ENCODE peak calls at places on chromosomes 12 and 14, in seven cellular contexts. X is pancreas, V is Caco-2, K is GM13977, A is endothelial cell, M is endodermal cell, B is epithelial cell of proximal tubule. D is an unnamed sample.

GRCh38 chr14:49512571-49512970 is 73.6 kb downstream of the RPS29 start:
- DNase-seq in K (no peak), B (no peak), V (no peak), X (no peak), M (no peak), A (no peak), D (no peak)

GRCh38 chr14:102516531-102517411 is 7.2 kb upstream of the ANKRD9 start:
- DNase-seq in V (peak), B (no peak), X (peak), A (peak), K (peak), M (peak), D (peak)

GRCh38 chr12:131119936-131120335 is 166.2 kb downstream of the ADGRD1 start:
- DNase-seq in B (no peak), K (no peak), M (peak), X (no peak), A (no peak), V (no peak), D (no peak)

GRCh38 chr14:104935026-104935650 is 10.5 kb downstream of the PLD4 start:
- DNase-seq in M (no peak), A (no peak), K (no peak), V (no peak), B (no peak), X (no peak), D (peak)

GRCh38 chr12:67048371-67048770 is 220.8 kb upstream of the CAND1 start:
- DNase-seq in V (no peak), X (no peak), M (no peak), B (no peak), A (no peak), K (no peak), D (no peak)

GRCh38 chr12:12376636-12377448 is 20.0 kb downstream of the BORCS5 start:
- DNase-seq in B (peak), A (no peak), X (no peak), K (peak), M (no peak), V (peak), D (peak)

GRCh38 chr14:102594514-102595175 is 2.2 kb downstream of the RCOR1 start:
- DNase-seq in M (peak), B (no peak), X (peak), K (peak), A (peak), V (peak), D (peak)

GRCh38 chr12:7110661-7111060 is 1.6 kb upstream of the C1RL start:
- DNase-seq in V (no peak), M (no peak), A (no peak), B (no peak), X (no peak), K (no peak), D (no peak)

GRCh38 chr12:63319386-63319785 is 168.4 kb upstream of the AVPR1A start:
- DNase-seq in K (no peak), A (no peak), M (peak), X (no peak), V (peak), B (no peak), D (no peak)

GRCh38 chr14:54435500-54435981 is 5.6 kb downstream of the CNIH1 start:
- DNase-seq in K (peak), X (no peak), A (no peak), V (no peak), B (no peak), M (no peak), D (peak)

GRCh38 chr12:64181504-64182291 is 40.4 kb downstream of the KICS2 start:
- DNase-seq in B (peak), M (peak), A (peak), K (no peak), V (peak), X (peak), D (no peak)

GRCh38 chr12:113173081-113173698 is 12.1 kb downstream of the DDX54 start:
- DNase-seq in K (peak), V (no peak), A (no peak), X (no peak), B (no peak), M (no peak), D (peak)

GRCh38 chr12:75315518-75315917 is 14.6 kb downstream of the CAPS2 start:
- DNase-seq in M (no peak), K (no peak), V (no peak), A (no peak), B (peak), X (no peak), D (no peak)

GRCh38 chr12:82609234-82609914 is 77.3 kb upstream of the TMTC2 start:
- DNase-seq in X (no peak), A (no peak), V (no peak), K (no peak), B (no peak), M (no peak), D (no peak)

GRCh38 chr14:103519837-103520212 is 2.8 kb downstream of the CKB start:
- DNase-seq in K (no peak), X (no peak), V (no peak), A (no peak), M (no peak), B (no peak), D (no peak)

GRCh38 chr12:14771651-14772137 is 31.6 kb downstream of the WBP11 start:
- DNase-seq in V (no peak), A (peak), B (no peak), M (peak), K (peak), X (no peak), D (peak)

GRCh38 chr14:77980475-77981321 is 180.8 kb downstream of the ADCK1 start:
- DNase-seq in M (peak), X (peak), A (peak), K (no peak), V (peak), B (no peak), D (no peak)

GRCh38 chr14:71705460-71705859 is 226.8 kb upstream of the RGS6 start:
- DNase-seq in X (no peak), K (no peak), M (no peak), V (no peak), B (no peak), A (no peak), D (no peak)

GRCh38 chr14:99234982-99235491 is 37.0 kb downstream of the BCL11B start:
- DNase-seq in M (peak), X (no peak), B (no peak), A (peak), V (no peak), K (no peak), D (no peak)

GRCh38 chr12:96063046-96063445 is 27.7 kb upstream of the LTA4H start:
- DNase-seq in V (no peak), B (no peak), M (no peak), X (no peak), A (no peak), K (no peak), D (no peak)

GRCh38 chr14:26163761-26164160 is 434.1 kb downstream of the NOVA1 start:
- DNase-seq in K (no peak), V (peak), A (peak), B (no peak), X (no peak), M (peak), D (no peak)

GRCh38 chr14:95327558-95328374 is 8.1 kb upstream of the CLMN start:
- DNase-seq in X (no peak), V (no peak), B (no peak), A (no peak), M (no peak), K (peak), D (peak)

GRCh38 chr12:65741662-65742480 is 82.4 kb upstream of the HMGA2 start:
- DNase-seq in X (peak), V (peak), M (peak), B (no peak), K (peak), A (peak), D (peak)

GRCh38 chr12:66279127-66279712 is 23.1 kb upstream of the HELB start:
- DNase-seq in A (peak), V (peak), K (no peak), M (peak), X (no peak), B (no peak), D (no peak)

GRCh38 chr14:93655078-93655750 is 133.1 kb downstream of the PRIMA1 start:
- DNase-seq in B (peak), A (peak), V (peak), M (peak), X (no peak), K (peak), D (peak)

GRCh38 chr14:103728721-103729120 is 13.1 kb downstream of the ZFYVE21 start:
- DNase-seq in K (no peak), B (no peak), A (no peak), M (no peak), X (no peak), V (no peak), D (no peak)

GRCh38 chr12:105948331-105948730 is 190.4 kb downstream of the NUAK1 start:
- DNase-seq in A (no peak), M (no peak), X (no peak), K (no peak), V (no peak), B (no peak), D (no peak)

GRCh38 chr12:80593766-80594165 is 113.7 kb upstream of the MYF6 start:
- DNase-seq in B (no peak), M (no peak), A (no peak), K (no peak), X (no peak), V (no peak), D (no peak)

GRCh38 chr14:23725528-23725927 is 89.4 kb downstream of the DHRS2 start:
- DNase-seq in B (no peak), X (no peak), A (no peak), K (no peak), V (no peak), M (no peak), D (no peak)

GRCh38 chr14:23725980-23726746 is 90.0 kb downstream of the DHRS2 start:
- DNase-seq in M (no peak), A (no peak), K (no peak), X (no peak), V (no peak), B (no peak), D (no peak)

GRCh38 chr14:23729720-23730387 is 93.7 kb downstream of the DHRS2 start:
- DNase-seq in V (peak), K (no peak), X (no peak), B (no peak), M (peak), A (no peak), D (no peak)

GRCh38 chr14:23728791-23729190 is 92.6 kb downstream of the DHRS2 start:
- DNase-seq in B (no peak), A (no peak), K (no peak), V (no peak), X (no peak), M (no peak), D (no peak)

GRCh38 chr14:23727566-23728335 is 91.6 kb downstream of the DHRS2 start:
- DNase-seq in K (peak), M (peak), V (peak), X (no peak), B (peak), A (no peak), D (peak)
- TF ChIP-seq CTCF in K (peak), M (peak), V (peak), X (no peak), B (peak), A (peak), D (no peak)

DNA sequence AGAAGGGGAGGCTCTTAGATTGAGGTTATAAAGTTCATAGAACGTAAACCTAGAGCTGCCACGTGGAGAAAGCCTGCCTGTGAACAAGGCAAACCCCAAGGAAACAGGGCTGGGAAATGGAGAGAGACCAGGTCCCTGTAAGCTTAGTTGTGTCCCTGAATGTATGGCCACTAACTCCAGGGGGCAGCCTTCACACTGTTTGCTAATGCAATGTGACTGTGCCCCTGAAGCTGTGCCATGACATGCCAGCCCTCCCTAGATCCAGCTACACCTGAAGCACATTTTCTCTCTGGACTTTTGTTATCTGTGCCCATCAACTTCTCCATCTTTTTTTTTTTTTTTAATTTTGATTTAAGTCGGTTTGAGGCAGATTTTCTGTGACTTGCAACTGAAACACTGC is 60.6 kb upstream of the TMCC3 start:
- DNase-seq in M (peak), B (no peak), A (peak), K (no peak), X (no peak), V (peak), D (peak)
- TF ChIP-seq CTCF in M (peak), B (peak), A (peak), K (peak), X (no peak), V (peak), D (peak)

GRCh38 chr14:69152944-69153847 is at the start of gene DCAF5:
- DNase-seq in A (peak), X (peak), B (peak), K (peak), V (peak), M (peak), D (peak)

GRCh38 chr14:69152181-69152943 is 557 bp downstream of the DCAF5 start:
- DNase-seq in X (peak), B (no peak), A (peak), V (no peak), M (no peak), K (peak), D (peak)

GRCh38 chr14:69153848-69154208 is 909 bp upstream of the DCAF5 start:
- DNase-seq in M (peak), X (peak), A (no peak), V (peak), K (peak), B (no peak), D (peak)

GRCh38 chr14:69156224-69156623 is 3.3 kb upstream of the DCAF5 start:
- DNase-seq in X (no peak), K (no peak), M (no peak), A (no peak), B (no peak), V (no peak), D (no peak)

GRCh38 chr14:69154779-69155178 is 1.9 kb upstream of the DCAF5 start:
- DNase-seq in X (no peak), A (no peak), K (no peak), V (peak), B (no peak), M (peak), D (no peak)
- TF ChIP-seq CTCF in X (no peak), A (no peak), K (no peak), V (no peak), B (peak), M (peak), D (no peak)

GRCh38 chr14:64298773-64299172 is 4.6 kb upstream of the ESR2 start:
- DNase-seq in K (no peak), X (no peak), M (no peak), B (no peak), V (no peak), A (no peak), D (no peak)
- TF ChIP-seq CTCF in K (no peak), X (no peak), M (peak), B (no peak), V (peak), A (peak), D (no peak)

DNA sequence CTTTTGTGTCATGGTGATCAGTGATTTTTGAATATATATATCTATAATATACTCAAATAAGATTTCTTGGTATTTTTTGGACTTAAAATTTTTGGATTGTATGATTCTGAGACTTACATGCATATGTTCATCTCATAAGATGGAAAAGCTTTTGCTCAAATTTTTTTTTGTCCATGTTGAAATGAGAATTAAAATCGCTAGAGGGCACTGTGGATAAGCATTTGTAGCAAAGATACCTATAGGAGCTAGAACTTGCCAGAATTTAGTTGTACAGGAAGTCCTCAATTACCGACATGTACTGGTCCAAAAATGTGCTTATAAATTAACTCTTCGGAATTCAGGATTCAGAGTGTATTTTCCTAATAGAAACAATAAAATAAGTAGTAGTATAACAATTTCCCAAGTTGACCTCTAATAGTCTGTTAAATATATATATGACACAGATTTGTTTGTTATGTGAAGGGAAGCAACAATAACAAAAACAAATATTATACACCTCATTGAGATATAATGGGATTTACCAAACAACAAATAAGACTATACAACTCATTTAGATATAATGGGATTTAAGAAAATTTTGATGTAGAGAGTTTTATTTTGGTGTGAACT is 179.6 kb downstream of the TMEM117 start:
- DNase-seq in B (peak), A (no peak), V (peak), K (peak), X (no peak), M (no peak), D (peak)
- TF ChIP-seq CTCF in B (peak), A (peak), V (peak), K (peak), X (peak), M (peak), D (peak)

DNA sequence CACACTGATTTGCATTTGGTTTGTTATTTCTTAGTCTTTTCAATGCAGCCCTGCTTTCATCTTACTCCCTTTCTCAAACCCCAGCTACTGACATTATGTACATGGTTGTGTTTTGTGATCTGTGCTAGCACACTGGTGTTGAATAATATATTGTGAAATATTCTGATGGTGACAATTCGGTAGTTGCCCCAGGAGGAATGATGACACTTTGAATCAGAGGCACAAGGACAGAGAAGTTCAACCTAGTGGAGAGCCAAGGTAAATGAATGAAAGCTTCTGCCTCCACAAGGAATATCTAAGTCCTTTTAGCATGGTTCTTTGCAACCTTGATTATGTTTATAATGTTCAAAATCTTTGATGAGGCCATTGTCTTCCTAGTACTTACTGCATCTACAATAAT is 159.9 kb downstream of the PDE3A start:
- DNase-seq in V (no peak), A (no peak), B (no peak), X (no peak), K (no peak), M (no peak), D (no peak)
- TF ChIP-seq CTCF in V (no peak), A (no peak), B (no peak), X (no peak), K (no peak), M (peak), D (no peak)

DNA sequence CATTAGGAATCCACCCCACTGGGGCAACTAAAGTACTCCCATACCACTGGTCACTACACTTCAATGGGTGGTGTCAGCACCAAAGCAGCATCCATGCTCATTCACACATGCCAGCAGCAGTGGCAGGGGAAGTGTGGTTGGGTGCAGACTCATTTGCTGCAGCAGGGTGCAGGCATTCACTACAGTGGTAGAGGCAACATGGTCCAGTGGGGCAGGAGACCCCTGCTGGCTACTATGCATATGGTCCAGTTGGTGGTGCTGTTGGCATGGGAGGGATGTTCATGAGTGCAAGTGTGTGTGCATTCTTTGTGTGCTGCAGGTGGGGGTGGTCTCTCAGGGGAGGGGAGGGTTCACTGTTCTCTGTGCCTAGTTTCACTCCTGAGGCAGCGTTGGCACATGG is 908.4 kb upstream of the NOVA1 start:
- DNase-seq in V (no peak), A (no peak), X (no peak), M (peak), B (no peak), K (no peak), D (no peak)
- TF ChIP-seq CTCF in V (no peak), A (no peak), X (no peak), M (peak), B (no peak), K (no peak), D (no peak)

GRCh38 chr12:76996983-76997382 is 68.4 kb downstream of the E2F7 start:
- DNase-seq in K (no peak), M (no peak), B (no peak), A (no peak), X (no peak), V (no peak), D (no peak)
- TF ChIP-seq CTCF in K (no peak), M (no peak), B (no peak), A (no peak), X (no peak), V (no peak), D (no peak)

D was measured in GM13976.